ENCODE peak calls at places on chromosomes 3 and 15, in five cellular contexts. B is breast epithelium, O is adrenal gland, V is lung, F is heart left ventricle. M is an unnamed sample. For H3K4me1, the result is how much of the 10 kb centered on the place peaks cover.

GRCh38 chr3:156474560-156475389 is 80.1 kb downstream of the SSR3 start:
- DNase-seq in B (no peak), O (no peak), V (no peak), F (no peak), M (no peak)

GRCh38 chr3:118501152-118501551 is 533.5 kb downstream of the IGSF11 start:
- DNase-seq in B (peak), O (peak), V (peak), F (peak), M (no peak)

GRCh38 chr3:127848131-127849129 is 26.1 kb upstream of the MGLL start:
- DNase-seq in B (no peak), O (no peak), V (no peak), F (no peak), M (no peak)

GRCh38 chr15:43105077-43105769 is 615 bp downstream of the UBR1 start:
- DNase-seq in B (no peak), O (peak), V (no peak), F (no peak), M (no peak)

GRCh38 chr3:141663993-141664392 is 74.1 kb upstream of the RNF7 start:
- DNase-seq in B (no peak), O (peak), V (peak), F (no peak), M (no peak)

GRCh38 chr15:70748281-70748747 is 15.0 kb downstream of the UACA start:
- DNase-seq in B (peak), O (peak), V (no peak), F (peak), M (no peak)

GRCh38 chr15:60328852-60329443 is 68.8 kb downstream of the ANXA2 start:
- DNase-seq in B (no peak), O (no peak), V (no peak), F (no peak), M (peak)

GRCh38 chr3:62184559-62184958 is 188.8 kb downstream of the FEZF2 start:
- DNase-seq in B (no peak), O (peak), V (no peak), F (peak), M (peak)

GRCh38 chr3:192237992-192238608 is 489.2 kb downstream of the FGF12 start:
- DNase-seq in B (no peak), O (no peak), V (no peak), F (no peak), M (no peak)

GRCh38 chr3:134002326-134002725 is 27.4 kb downstream of the SLCO2A1 start:
- DNase-seq in B (no peak), O (no peak), V (no peak), F (no peak), M (no peak)

GRCh38 chr3:17795733-17796132 is 53.3 kb upstream of the TBC1D5 start:
- DNase-seq in B (no peak), O (no peak), V (no peak), F (no peak), M (no peak)

GRCh38 chr3:61956236-61956635 is 394.9 kb downstream of the PTPRG start:
- DNase-seq in B (no peak), O (no peak), V (no peak), F (no peak), M (no peak)

GRCh38 chr3:172415323-172415722 is 32.9 kb downstream of the GHSR start:
- DNase-seq in B (no peak), O (no peak), V (no peak), F (no peak), M (peak)

GRCh38 chr15:96549136-96549535 is 218.6 kb downstream of the NR2F2 start:
- DNase-seq in B (no peak), O (no peak), V (no peak), F (no peak), M (no peak)

GRCh38 chr3:52231502-52232278 is 6.2 kb upstream of the TLR9 start:
- DNase-seq in B (no peak), O (peak), V (peak), F (peak), M (peak)

GRCh38 chr15:75037685-75038084 is 14.3 kb downstream of the PPCDC start:
- DNase-seq in B (no peak), O (no peak), V (no peak), F (no peak), M (no peak)

GRCh38 chr3:128173241-128173640 is 20.0 kb downstream of the EEFSEC start:
- DNase-seq in B (no peak), O (no peak), V (no peak), F (no peak), M (no peak)

GRCh38 chr3:56468184-56469106 is at the start of gene ERC2:
- DNase-seq in B (no peak), O (peak), V (peak), F (peak), M (no peak)

GRCh38 chr15:90036343-90036742 is 35.2 kb downstream of the ZNF710 start:
- DNase-seq in B (no peak), O (no peak), V (no peak), F (no peak), M (no peak)

GRCh38 chr3:185081516-185081915 is 71.3 kb downstream of the C3orf70 start:
- DNase-seq in B (no peak), O (no peak), V (no peak), F (no peak), M (no peak)

GRCh38 chr15:61639491-61639890 is 410.4 kb upstream of the RORA start:
- DNase-seq in B (no peak), O (no peak), V (no peak), F (no peak), M (no peak)

GRCh38 chr15:50257206-50257735 is 8.3 kb downstream of the HDC start:
- DNase-seq in B (no peak), O (no peak), V (peak), F (no peak), M (no peak)

GRCh38 chr15:50256188-50257041 is 9.1 kb downstream of the HDC start:
- DNase-seq in B (no peak), O (no peak), V (peak), F (no peak), M (no peak)

GRCh38 chr15:50259276-50259675 is 6.2 kb downstream of the HDC start:
- DNase-seq in B (no peak), O (no peak), V (peak), F (no peak), M (no peak)

GRCh38 chr15:50260969-50261496 is 4.5 kb downstream of the HDC start:
- DNase-seq in B (no peak), O (no peak), V (peak), F (no peak), M (no peak)

GRCh38 chr15:50257924-50258323 is 7.6 kb downstream of the HDC start:
- DNase-seq in B (no peak), O (no peak), V (peak), F (no peak), M (no peak)
- H3K4me1 ChIP-seq in B (under half), O (under half), V (under half), F (under half), M (under half)

DNA sequence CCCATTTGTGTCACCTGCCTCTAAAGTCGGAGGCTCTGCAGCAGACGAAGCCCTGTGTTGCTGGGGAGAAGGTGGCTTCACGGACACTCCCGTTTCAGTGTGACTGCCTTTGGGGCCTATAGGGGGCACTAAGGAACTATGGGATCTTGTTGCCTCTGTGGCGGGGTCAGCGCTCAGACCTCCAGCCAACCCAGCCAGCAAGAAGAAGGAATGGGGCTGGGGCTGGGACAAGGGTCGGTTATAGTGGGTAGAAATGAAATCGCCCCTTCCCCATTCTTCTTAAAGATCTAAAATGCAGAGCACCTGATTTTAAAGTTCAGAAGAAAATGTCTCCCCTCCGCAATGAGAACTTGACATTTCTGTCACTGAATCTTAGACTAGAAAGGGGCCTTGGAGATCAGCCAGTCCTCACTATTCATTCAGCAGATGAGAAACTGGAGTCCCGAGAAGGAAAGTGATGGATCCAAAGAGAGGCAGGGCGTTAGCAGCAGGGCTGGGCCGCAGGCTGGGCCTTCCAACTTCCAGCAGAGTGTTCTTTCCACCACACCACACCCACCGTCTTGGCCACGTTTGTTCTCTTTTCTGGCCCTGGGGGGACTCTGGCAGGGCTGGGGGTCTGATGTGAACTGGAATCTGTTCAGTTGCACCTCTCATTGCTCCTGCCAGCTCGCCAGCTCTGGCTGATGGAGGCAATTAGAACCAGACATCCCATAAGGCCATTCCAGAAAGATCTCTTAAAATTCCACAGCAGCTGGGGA is 195.4 kb downstream of the OPA1 start:
- DNase-seq in B (no peak), O (peak), V (peak), F (peak), M (no peak)
- TF ChIP-seq CTCF in B (peak), O (peak), V (peak), F (peak), M (peak)

GRCh38 chr3:53806182-53807116 is 39.8 kb downstream of the CHDH start:
- DNase-seq in B (no peak), O (peak), V (no peak), F (peak), M (no peak)
- H3K27ac ChIP-seq in B (no peak), O (peak), V (no peak), F (no peak), M (no peak)

DNA sequence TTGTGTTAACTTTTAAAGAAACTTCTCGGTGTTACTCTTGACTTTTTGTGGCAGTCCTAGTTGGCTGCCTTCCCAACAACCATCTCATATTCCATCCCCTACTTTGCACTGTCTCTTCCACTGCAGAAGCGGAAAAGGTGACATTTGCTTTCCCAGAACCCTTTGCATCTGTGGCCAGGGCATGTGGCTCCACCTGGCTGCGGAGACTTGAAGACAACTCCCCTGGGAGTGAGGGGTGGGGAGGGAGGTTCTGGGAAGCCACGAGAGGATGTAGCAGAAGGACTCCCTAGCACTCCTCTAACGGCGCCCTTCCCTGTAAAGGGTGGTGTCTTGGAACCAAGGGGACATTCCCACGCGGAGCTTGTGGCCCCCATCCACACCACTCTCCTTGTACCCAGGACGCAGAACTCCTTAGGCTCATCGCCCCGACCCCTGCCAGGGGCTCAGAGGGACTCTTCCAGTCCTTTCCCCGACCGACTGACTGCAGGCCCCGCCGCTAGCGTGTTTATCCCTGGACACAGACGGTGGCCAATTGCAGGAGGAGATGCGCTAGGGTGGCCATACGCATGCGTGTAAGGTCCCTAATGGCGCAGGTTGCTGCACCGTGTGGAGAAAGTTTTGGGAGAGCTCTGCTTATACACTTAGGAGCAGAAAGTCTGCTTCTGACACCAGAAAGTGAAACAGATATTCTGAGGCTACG is 33.2 kb upstream of the SECISBP2L start:
- DNase-seq in B (no peak), O (no peak), V (no peak), F (no peak), M (no peak)
- H3K4me1 ChIP-seq in B (under half), O (under half), V (under half), F (under half), M (under half)

GRCh38 chr3:71069797-71070196 is 513.7 kb downstream of the FOXP1 start:
- DNase-seq in B (peak), O (peak), V (peak), F (peak), M (peak)
- TF ChIP-seq CTCF in B (peak), O (peak), V (peak), F (peak), M (peak)

GRCh38 chr15:82850242-82850591 is 40.8 kb downstream of the WHAMM start:
- DNase-seq in B (peak), O (peak), V (no peak), F (no peak), M (no peak)

GRCh38 chr15:82852906-82853635 is 43.6 kb downstream of the WHAMM start:
- DNase-seq in B (peak), O (no peak), V (no peak), F (no peak), M (peak)

GRCh38 chr15:82850731-82851130 is 41.3 kb downstream of the WHAMM start:
- DNase-seq in B (peak), O (peak), V (no peak), F (no peak), M (no peak)

GRCh38 chr15:82851981-82852511 is 42.6 kb downstream of the WHAMM start:
- DNase-seq in B (peak), O (no peak), V (peak), F (no peak), M (no peak)

GRCh38 chr15:82851331-82851850 is 42.0 kb downstream of the WHAMM start:
- DNase-seq in B (peak), O (no peak), V (no peak), F (no peak), M (no peak)
- H3K27ac ChIP-seq in B (no peak), O (peak), V (no peak), F (no peak), M (no peak)